ENCODE peak calls at places on chromosomes 6 and 20, in seven cellular contexts. B is heart left ventricle, E is IMR-90, A is PC-3, W is stomach, V is pancreas, K is neural progenitor cell. H is an unnamed sample. For H3K4me1, the result is how much of the 10 kb centered on the place peaks cover.

GRCh38 chr20:61953037-61953788 is 112.5 kb downstream of the TAF4 start:
- DNase-seq in E (no peak), B (peak), K (no peak), V (peak), A (no peak), W (no peak), H (no peak)

GRCh38 chr6:37624121-37624520 is 73.6 kb downstream of the MDGA1 start:
- DNase-seq in V (no peak), K (no peak), A (peak), B (no peak), E (no peak), W (no peak), H (no peak)

GRCh38 chr6:42745083-42745637 is 743 bp downstream of the TBCC start:
- DNase-seq in K (peak), W (peak), B (peak), E (peak), A (no peak), V (peak), H (peak)

GRCh38 chr6:33740204-33740608 is 6.5 kb downstream of the IP6K3 start:
- DNase-seq in E (no peak), K (no peak), W (no peak), A (no peak), V (no peak), B (peak), H (no peak)

GRCh38 chr20:60966766-60967165 is 285.3 kb upstream of the CDH4 start:
- DNase-seq in B (no peak), K (no peak), E (no peak), A (no peak), W (no peak), V (no peak), H (peak)

GRCh38 chr20:61387204-61387958 is 135.3 kb downstream of the CDH4 start:
- DNase-seq in B (no peak), W (no peak), A (no peak), V (peak), E (peak), K (peak), H (no peak)

GRCh38 chr6:140636237-140636636 is 1261.8 kb upstream of the CITED2 start:
- DNase-seq in E (no peak), A (no peak), W (no peak), B (no peak), V (no peak), K (no peak), H (no peak)

GRCh38 chr6:169591616-169592015 is 110.2 kb downstream of the WDR27 start:
- DNase-seq in K (no peak), E (no peak), W (no peak), B (no peak), A (no peak), V (no peak), H (no peak)

GRCh38 chr20:237918-238317 is 10.9 kb downstream of the DEFB129 start:
- DNase-seq in E (no peak), K (no peak), W (no peak), B (no peak), V (no peak), A (no peak), H (no peak)

GRCh38 chr20:235891-236290 is 8.8 kb downstream of the DEFB129 start:
- DNase-seq in A (peak), K (peak), B (no peak), V (no peak), E (no peak), W (no peak), H (no peak)

GRCh38 chr20:237479-237878 is 10.4 kb downstream of the DEFB129 start:
- DNase-seq in E (peak), V (peak), B (no peak), K (no peak), W (no peak), A (no peak), H (no peak)
- H3K4me3 ChIP-seq in E (no peak), V (no peak), B (no peak), K (no peak), W (no peak), A (no peak), H (no peak)

GRCh38 chr6:298233-299049 is 6.2 kb downstream of the DUSP22 start:
- DNase-seq in A (no peak), K (no peak), W (no peak), E (no peak), B (no peak), V (no peak), H (no peak)
- H3K4me1 ChIP-seq in A (under half), K (under half), W (half or more), E (under half), B (under half), V (under half), H (under half)

DNA sequence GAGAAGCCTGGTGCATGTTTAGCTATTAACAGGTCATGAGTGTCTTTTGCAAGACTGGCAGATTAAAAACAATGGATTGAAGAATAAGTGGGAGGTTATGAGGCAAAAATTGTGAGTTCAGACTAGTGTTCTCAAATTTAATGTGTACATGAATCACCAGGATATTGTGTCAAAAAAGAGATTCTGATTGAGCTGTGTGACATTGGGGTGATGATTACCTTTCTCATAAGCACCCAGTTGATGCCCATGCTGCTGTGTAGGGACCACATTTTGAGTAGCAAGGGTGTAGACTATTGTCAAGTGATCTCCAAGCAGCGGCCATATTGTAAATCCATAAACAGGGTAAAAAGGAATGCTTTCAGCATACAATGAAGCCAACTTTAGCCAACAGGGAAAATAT is 44.7 kb downstream of the MAP3K5 start:
- DNase-seq in V (no peak), A (no peak), B (no peak), E (no peak), W (no peak), K (no peak), H (no peak)
- H3K4me3 ChIP-seq in V (no peak), A (no peak), B (no peak), E (no peak), W (no peak), K (no peak), H (no peak)

GRCh38 chr20:41141153-41141815 is 3.9 kb downstream of the PLCG1 start:
- DNase-seq in W (no peak), E (peak), B (peak), A (no peak), K (no peak), V (no peak), H (no peak)
- H3K4me1 ChIP-seq in W (half or more), E (under half), B (under half), A (under half), K (under half), V (under half), H (under half)

DNA sequence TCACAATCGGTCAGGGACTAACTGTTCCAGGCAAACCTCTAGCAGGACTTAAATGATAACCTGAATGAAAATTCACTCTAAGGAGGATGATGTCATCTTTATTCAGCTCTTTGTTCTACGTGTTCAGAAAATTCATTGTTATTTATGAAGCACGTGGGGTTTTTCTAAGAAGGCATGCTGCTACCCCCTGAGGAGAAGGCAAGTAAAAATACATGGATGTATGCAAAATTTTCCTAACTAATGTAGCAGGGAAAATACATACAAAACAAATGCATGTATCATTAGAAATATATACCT is 42.7 kb upstream of the ATXN1 start:
- DNase-seq in K (no peak), W (no peak), V (no peak), A (no peak), B (no peak), E (no peak), H (no peak)
- H3K4me3 ChIP-seq in K (peak), W (peak), V (no peak), A (no peak), B (peak), E (no peak), H (no peak)

GRCh38 chr6:133964702-133965101 is 11.7 kb downstream of the TBPL1 start:
- DNase-seq in V (no peak), A (no peak), K (no peak), E (no peak), B (no peak), W (no peak), H (no peak)
- H3K4me1 ChIP-seq in V (under half), A (under half), K (under half), E (under half), B (under half), W (under half), H (under half)

DNA sequence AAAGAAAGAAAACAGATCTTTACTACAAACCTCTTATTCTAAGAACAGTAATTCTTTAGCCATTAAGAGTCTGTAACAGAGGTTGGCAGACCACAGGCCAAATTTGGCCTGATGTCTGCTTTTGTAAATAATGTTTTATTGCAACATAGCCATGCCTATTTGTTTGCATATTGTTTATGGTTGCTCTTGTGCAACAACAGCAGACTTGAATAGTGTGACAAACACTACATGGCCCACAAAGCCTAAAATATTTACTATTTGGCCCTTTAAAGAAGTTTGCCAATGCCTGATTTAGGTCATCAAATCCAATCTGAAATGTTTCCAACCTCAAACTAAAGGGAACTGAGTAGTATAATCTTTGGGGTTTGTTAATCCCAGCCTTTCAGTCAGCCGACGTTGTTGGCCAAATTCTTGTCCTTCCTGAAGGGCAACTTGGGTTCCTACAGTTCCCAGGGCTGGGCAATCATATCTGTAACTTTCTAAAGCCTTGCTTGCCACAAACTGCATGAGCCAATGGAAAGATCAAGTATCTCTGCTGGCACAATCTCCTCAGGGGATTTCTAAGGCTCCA is 33.9 kb upstream of the TBC1D20 start:
- DNase-seq in V (no peak), B (no peak), E (peak), K (no peak), W (peak), A (peak), H (no peak)
- H3K4me3 ChIP-seq in V (no peak), B (no peak), E (no peak), K (no peak), W (no peak), A (no peak), H (no peak)

DNA sequence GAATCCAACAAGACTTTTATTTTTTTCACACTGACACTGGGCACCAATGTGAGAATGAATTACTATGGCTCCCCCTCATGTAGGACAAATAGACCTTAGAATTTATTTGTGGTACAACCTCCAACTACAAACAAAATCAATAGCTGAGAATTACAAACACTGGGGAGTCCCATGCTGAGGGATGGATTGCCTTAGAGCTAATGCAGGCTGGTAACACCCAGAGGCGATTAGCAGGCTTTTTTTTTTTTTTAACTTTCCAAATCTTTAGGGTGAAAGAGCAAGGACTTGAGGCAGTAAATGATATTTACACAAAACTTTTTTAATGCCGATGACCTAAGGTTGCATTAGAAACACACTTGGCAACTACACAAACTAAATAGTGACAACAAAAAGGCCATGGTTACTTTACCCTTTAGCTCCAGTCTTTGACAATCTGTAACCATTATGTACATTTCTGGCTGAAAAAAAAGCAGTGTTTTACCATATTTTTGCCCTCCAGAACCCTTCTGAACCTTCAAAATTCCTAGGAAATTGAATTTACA is 21.7 kb downstream of the SAYSD1 start:
- DNase-seq in W (no peak), A (no peak), E (no peak), K (no peak), V (no peak), B (no peak), H (no peak)
- H3K4me1 ChIP-seq in W (under half), A (under half), E (under half), K (under half), V (under half), B (under half), H (under half)

GRCh38 chr6:157429248-157429647 is 48.3 kb downstream of the ZDHHC14 start:
- DNase-seq in K (no peak), E (no peak), B (no peak), W (no peak), V (no peak), A (peak), H (no peak)

GRCh38 chr6:157428418-157429202 is 47.6 kb downstream of the ZDHHC14 start:
- DNase-seq in W (no peak), A (peak), B (no peak), E (peak), K (peak), V (no peak), H (peak)

GRCh38 chr6:157427969-157428368 is 47.0 kb downstream of the ZDHHC14 start:
- DNase-seq in B (no peak), E (no peak), K (no peak), W (no peak), A (no peak), V (no peak), H (no peak)

GRCh38 chr6:157420497-157420896 is 39.5 kb downstream of the ZDHHC14 start:
- DNase-seq in B (no peak), K (no peak), V (no peak), A (no peak), W (no peak), E (no peak), H (no peak)

GRCh38 chr6:157424491-157425020 is 43.6 kb downstream of the ZDHHC14 start:
- DNase-seq in B (no peak), A (no peak), K (no peak), V (peak), E (no peak), W (no peak), H (peak)
- H3K4me3 ChIP-seq in B (no peak), A (no peak), K (no peak), V (no peak), E (no peak), W (no peak), H (peak)

DNA sequence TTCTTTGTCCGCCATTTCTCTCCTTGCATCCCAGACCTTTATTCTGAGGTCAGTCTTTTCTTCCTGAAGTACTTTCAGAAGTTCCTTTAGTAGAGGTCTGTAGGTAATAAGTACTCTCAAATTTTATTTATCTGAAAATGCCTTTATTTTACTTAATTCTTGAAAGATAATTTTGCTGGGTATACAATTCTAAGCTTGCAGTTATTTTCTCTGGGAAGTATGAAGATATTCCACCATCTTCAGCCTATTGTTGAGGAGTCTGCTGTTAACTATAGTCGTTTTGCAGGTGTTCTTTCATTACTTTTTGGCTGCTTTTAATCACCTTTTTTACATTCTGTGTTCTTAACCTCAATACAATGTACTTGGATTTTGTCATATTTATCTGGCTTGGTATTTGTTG is 13.5 kb upstream of the FNDC1 start:
- DNase-seq in E (no peak), A (no peak), W (no peak), V (no peak), K (no peak), B (no peak), H (no peak)
- H3K4me1 ChIP-seq in E (under half), A (under half), W (under half), V (under half), K (under half), B (under half), H (under half)

H was measured in Caco-2.